ENCODE peak calls at places on chromosomes 6 and 20, in ten cellular contexts. N is fibroblast of pulmonary artery, M is choroid plexus epithelial cell, R is cardiac fibroblast, C is OCI-LY7, U is psoas muscle, T is upper lobe of left lung, O is right lobe of liver, I is mammary epithelial cell, P is cardiac muscle cell. B is an unnamed sample.

GRCh38 chr20:19056909-19057308 is 155.5 kb upstream of the SLC24A3 start:
- DNase-seq in O (no peak), R (no peak), I (no peak), N (no peak), U (no peak), T (no peak), M (no peak), C (peak), P (no peak), B (no peak)

GRCh38 chr6:28884423-28885148 is 39.2 kb downstream of the TRIM27 start:
- DNase-seq in C (no peak), U (no peak), R (no peak), I (no peak), N (no peak), M (no peak), O (no peak), T (no peak), P (no peak), B (no peak)

GRCh38 chr6:146915671-146916127 is 288.5 kb upstream of the STXBP5 start:
- DNase-seq in T (no peak), N (peak), O (no peak), C (no peak), U (no peak), R (no peak), P (no peak), M (peak), I (peak), B (peak)

GRCh38 chr6:129345890-129346289 is 364.1 kb downstream of the ARHGAP18 start:
- DNase-seq in N (peak), R (peak), I (peak), P (no peak), T (no peak), U (no peak), M (peak), C (no peak), O (no peak), B (peak)

GRCh38 chr20:44698351-44698750 is 16.8 kb upstream of the CCN5 start:
- DNase-seq in P (no peak), T (no peak), O (no peak), N (no peak), R (no peak), M (no peak), U (no peak), I (no peak), C (no peak), B (no peak)

GRCh38 chr20:3431109-3431508 is 23.6 kb upstream of the DNAAF9 start:
- DNase-seq in R (no peak), T (no peak), N (no peak), U (no peak), O (no peak), I (no peak), C (no peak), P (no peak), M (no peak), B (peak)

GRCh38 chr20:48613926-48614325 is 213.9 kb downstream of the PREX1 start:
- DNase-seq in C (no peak), T (no peak), R (no peak), M (no peak), P (no peak), I (no peak), O (no peak), U (no peak), N (no peak), B (no peak)

GRCh38 chr6:113495521-113495920 is 361.6 kb upstream of the MARCKS start:
- DNase-seq in I (peak), R (peak), C (no peak), U (no peak), N (peak), T (no peak), M (peak), O (no peak), P (no peak), B (peak)

GRCh38 chr20:33515569-33516216 is 25.8 kb downstream of the CBFA2T2 start:
- DNase-seq in N (peak), U (no peak), C (peak), T (no peak), R (no peak), O (no peak), P (no peak), M (no peak), I (no peak), B (no peak)

GRCh38 chr6:6728169-6728941 is 139.8 kb downstream of the LY86 start:
- DNase-seq in N (no peak), O (no peak), U (no peak), T (no peak), M (no peak), R (no peak), P (no peak), I (no peak), C (no peak), B (no peak)

GRCh38 chr6:22877946-22878705 is 308.8 kb downstream of the HDGFL1 start:
- DNase-seq in U (no peak), T (no peak), C (no peak), M (peak), R (peak), P (no peak), O (no peak), N (peak), I (no peak), B (peak)

GRCh38 chr6:33776186-33776585 is 12.7 kb downstream of the LEMD2 start:
- DNase-seq in O (no peak), R (no peak), U (no peak), C (no peak), I (no peak), T (no peak), P (no peak), M (no peak), N (no peak), B (no peak)

GRCh38 chr6:161141173-161141572 is 132.7 kb downstream of the AGPAT4 start:
- DNase-seq in T (no peak), O (no peak), N (peak), R (no peak), U (no peak), M (peak), C (no peak), P (no peak), I (no peak), B (no peak)

GRCh38 chr6:156309017-156309416 is 468.2 kb upstream of the ARID1B start:
- DNase-seq in I (no peak), U (no peak), O (no peak), C (no peak), N (no peak), R (no peak), P (no peak), T (no peak), M (no peak), B (no peak)

GRCh38 chr20:53399592-53400335 is 193.9 kb downstream of the ZNF217 start:
- DNase-seq in C (no peak), R (no peak), O (peak), P (no peak), M (no peak), N (no peak), I (no peak), U (no peak), T (peak), B (no peak)

GRCh38 chr6:125393449-125393858 is 91.7 kb upstream of the HDDC2 start:
- DNase-seq in U (no peak), I (no peak), N (no peak), M (peak), R (no peak), P (peak), C (peak), O (no peak), T (no peak), B (no peak)

GRCh38 chr6:44041461-44042260 is 85.6 kb downstream of the MRPL14 start:
- DNase-seq in N (peak), P (no peak), M (peak), C (no peak), O (no peak), R (peak), I (peak), T (no peak), U (peak), B (peak)

GRCh38 chr6:90008908-90009501 is 114.7 kb downstream of the GJA10 start:
- DNase-seq in P (no peak), T (no peak), O (no peak), U (no peak), R (peak), C (no peak), M (peak), I (peak), N (peak), B (peak)

GRCh38 chr6:129645371-129646139 is 64.4 kb downstream of the ARHGAP18 start:
- DNase-seq in P (no peak), U (no peak), T (no peak), I (no peak), N (no peak), M (peak), R (peak), O (no peak), C (no peak), B (peak)

GRCh38 chr6:144106206-144106605 is 10.8 kb upstream of the SF3B5 start:
- DNase-seq in P (peak), U (no peak), C (no peak), T (peak), O (no peak), I (no peak), M (no peak), R (no peak), N (no peak), B (no peak)

GRCh38 chr20:56393133-56393472 is 658 bp downstream of the CSTF1 start:
- DNase-seq in U (no peak), C (peak), T (no peak), P (no peak), N (peak), O (no peak), M (peak), R (no peak), I (peak), B (no peak)

GRCh38 chr6:141513830-141514229 is 618.9 kb upstream of the GJE1 start:
- DNase-seq in C (no peak), T (no peak), M (peak), R (peak), U (no peak), N (peak), O (no peak), P (no peak), I (no peak), B (no peak)

GRCh38 chr20:22006306-22006705 is 300.8 kb downstream of the PAX1 start:
- DNase-seq in C (no peak), P (no peak), O (no peak), U (no peak), N (no peak), M (no peak), R (no peak), T (no peak), I (no peak), B (no peak)

GRCh38 chr6:132333639-132334516 is 67.4 kb downstream of the MOXD1 start:
- DNase-seq in U (peak), P (peak), T (no peak), N (peak), R (peak), I (peak), M (peak), O (peak), C (no peak), B (peak)

GRCh38 chr6:64691069-64691468 is 1016.0 kb downstream of the EYS start:
- DNase-seq in T (no peak), U (no peak), C (no peak), R (no peak), N (no peak), I (no peak), M (peak), P (no peak), O (no peak), B (no peak)

GRCh38 chr6:95948324-95948723 is 67.5 kb upstream of the FUT9 start:
- DNase-seq in I (no peak), N (no peak), P (no peak), C (no peak), M (no peak), T (no peak), U (no peak), O (no peak), R (no peak), B (no peak)
- H3K4me3 ChIP-seq in I (no peak), N (no peak), P (no peak), C (no peak), M (no peak), T (no peak), U (no peak), O (no peak), R (no peak), B (no peak)

GRCh38 chr20:35663516-35663812 is 1.2 kb downstream of the CPNE1 start:
- DNase-seq in T (no peak), R (no peak), N (peak), I (no peak), C (peak), O (no peak), P (no peak), M (no peak), U (no peak), B (no peak)

GRCh38 chr20:35665949-35666288 is 1.2 kb upstream of the CPNE1 start:
- DNase-seq in N (no peak), P (no peak), I (no peak), T (no peak), C (no peak), M (no peak), R (no peak), U (no peak), O (no peak), B (no peak)

GRCh38 chr20:35664544-35665206 is at the start of the genes CPNE1 and RBM12:
- DNase-seq in C (peak), T (peak), R (peak), O (peak), U (peak), M (peak), N (peak), I (peak), P (peak), B (peak)

GRCh38 chr20:35662541-35662940 is 2.2 kb downstream of the CPNE1 start:
- DNase-seq in N (no peak), O (no peak), P (no peak), U (no peak), T (no peak), R (no peak), C (no peak), I (no peak), M (no peak), B (no peak)

GRCh38 chr20:35663813-35664543 is 722 bp downstream of the CPNE1 start:
- DNase-seq in P (peak), C (peak), O (peak), I (peak), R (peak), N (no peak), U (peak), T (peak), M (peak), B (peak)
- TF ChIP-seq CTCF in P (no peak), C (no peak), O (no peak), I (no peak), R (no peak), N (no peak), U (no peak), T (no peak), M (no peak), B (no peak)

GRCh38 chr6:41545174-41545702 is 943 bp upstream of the FOXP4 start:
- DNase-seq in U (no peak), I (no peak), T (no peak), O (no peak), M (no peak), R (no peak), N (no peak), C (peak), P (no peak), B (no peak)
- H3K4me3 ChIP-seq in U (peak), I (peak), T (peak), O (peak), M (peak), R (peak), N (peak), C (peak), P (peak), B (peak)

DNA sequence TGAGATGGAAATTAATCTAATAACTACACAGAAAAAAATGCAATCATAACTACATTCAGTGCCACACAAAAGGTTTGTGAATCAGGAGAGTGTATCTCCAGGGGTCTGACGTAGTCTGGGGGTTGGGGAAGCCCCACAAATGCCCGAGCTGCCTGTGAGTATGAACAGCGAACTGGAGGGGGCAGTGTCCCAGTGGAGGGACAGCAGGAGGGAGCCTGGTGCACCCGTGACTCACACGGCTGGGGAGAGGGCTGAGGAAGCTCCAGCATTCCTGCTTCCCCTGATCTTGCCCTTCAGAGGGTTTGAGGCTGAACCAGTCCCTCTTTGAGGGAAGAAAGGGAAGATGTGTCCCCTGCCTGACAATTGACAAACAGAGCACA is 78.9 kb downstream of the CDH26 start:
- DNase-seq in M (peak), T (no peak), O (no peak), P (no peak), C (no peak), U (no peak), R (no peak), N (no peak), I (no peak), B (peak)
- TF ChIP-seq CTCF in M (no peak), T (no peak), O (no peak), P (no peak), C (no peak), U (no peak), R (peak), N (no peak), I (no peak), B (peak)

GRCh38 chr20:14333734-14334133 is 3.7 kb downstream of the FLRT3 start:
- DNase-seq in R (no peak), T (no peak), N (no peak), O (no peak), C (no peak), P (no peak), I (no peak), M (no peak), U (no peak), B (no peak)

GRCh38 chr20:14337400-14338171 is at the start of gene FLRT3:
- DNase-seq in M (peak), C (peak), N (peak), P (peak), R (peak), O (peak), I (peak), U (peak), T (peak), B (peak)

GRCh38 chr20:14335122-14335521 is 2.3 kb downstream of the FLRT3 start:
- DNase-seq in I (no peak), T (no peak), U (no peak), C (no peak), P (no peak), R (no peak), N (no peak), M (no peak), O (no peak), B (no peak)

GRCh38 chr20:14334306-14334930 is 3.0 kb downstream of the FLRT3 start:
- DNase-seq in R (peak), U (no peak), N (peak), C (peak), P (peak), O (peak), M (peak), T (peak), I (peak), B (peak)

GRCh38 chr20:14336667-14337066 is 745 bp downstream of the FLRT3 start:
- DNase-seq in I (peak), O (no peak), N (peak), C (no peak), R (peak), P (peak), T (no peak), M (peak), U (no peak), B (no peak)
- H3K4me3 ChIP-seq in I (peak), O (peak), N (peak), C (no peak), R (peak), P (peak), T (peak), M (peak), U (peak), B (peak)

GRCh38 chr20:61861054-61861841 is 204.4 kb downstream of the TAF4 start:
- DNase-seq in R (no peak), I (no peak), T (no peak), O (no peak), M (no peak), N (no peak), U (no peak), C (no peak), P (no peak), B (no peak)
- TF ChIP-seq CTCF in R (no peak), I (no peak), T (no peak), O (no peak), M (no peak), N (no peak), U (no peak), C (no peak), P (no peak), B (no peak)

GRCh38 chr20:46562373-46563169 is 12.1 kb upstream of the OCSTAMP start:
- DNase-seq in N (peak), C (peak), M (peak), I (peak), U (peak), O (peak), P (peak), T (peak), R (peak), B (peak)
- H3K4me3 ChIP-seq in N (peak), C (no peak), M (peak), I (no peak), U (peak), O (peak), P (no peak), T (peak), R (no peak), B (peak)